ENCODE peak calls at places on chromosomes 6 and 20, in nine cellular contexts. E is NCI-H774; W is hippocampal formation; Y is lower lobe of right lung; Q is effector memory CD8-positive, alpha-beta T cell; O is GM03348; L is activated CD4-positive, alpha-beta T cell treated with anti-CD3 and anti-CD28 coated beads, Interleukin-2, amount 50 U/mL, for 1 hour; Z is stimulated activated CD4-positive, alpha-beta T cell treated with anti-CD3 and anti-CD28 coated beads, Interleukin-1b, Interleukin-23, amount 100 ng/mL, for 48 hours; G is upper lobe of left lung. F is an unnamed sample.

GRCh38 chr20:63081351-63081750 is 74.6 kb upstream of the BHLHE23 start:
- DNase-seq in E (no peak), W (no peak), Y (peak), Q (no peak), O (no peak), L (no peak), Z (no peak), G (no peak), F (no peak)

GRCh38 chr6:64683682-64684081 is 1023.3 kb downstream of the EYS start:
- DNase-seq in E (no peak), W (no peak), Y (no peak), Q (no peak), O (no peak), L (no peak), Z (no peak), G (no peak), F (no peak)

GRCh38 chr6:55794136-55794812 is 81.1 kb downstream of the BMP5 start:
- DNase-seq in E (no peak), W (no peak), Y (no peak), Q (no peak), O (peak), L (no peak), Z (no peak), G (no peak), F (no peak)

GRCh38 chr6:38169826-38170526 is 350.4 kb downstream of the ZFAND3 start:
- DNase-seq in E (peak), W (no peak), Y (peak), Q (no peak), O (no peak), L (no peak), Z (no peak), G (no peak), F (no peak)

GRCh38 chr6:37942606-37943376 is 123.3 kb downstream of the ZFAND3 start:
- DNase-seq in E (no peak), W (no peak), Y (no peak), Q (no peak), O (no peak), L (no peak), Z (no peak), G (no peak), F (no peak)

GRCh38 chr6:108771421-108771820 is 76.8 kb upstream of the ARMC2 start:
- DNase-seq in E (no peak), W (no peak), Y (no peak), Q (no peak), O (peak), L (no peak), Z (no peak), G (no peak), F (no peak)

GRCh38 chr6:124029535-124029934 is 225.9 kb downstream of the NKAIN2 start:
- DNase-seq in E (no peak), W (no peak), Y (no peak), Q (no peak), O (no peak), L (no peak), Z (no peak), G (no peak), F (no peak)

GRCh38 chr20:7144464-7144863 is 377.0 kb downstream of the BMP2 start:
- DNase-seq in E (no peak), W (no peak), Y (no peak), Q (no peak), O (no peak), L (no peak), Z (no peak), G (no peak), F (no peak)

GRCh38 chr6:35737413-35738211 is 780 bp downstream of the ARMC12 start:
- DNase-seq in E (peak), W (no peak), Y (no peak), Q (peak), O (peak), L (no peak), Z (no peak), G (peak), F (peak)

GRCh38 chr6:71395731-71396409 is 107.3 kb downstream of the OGFRL1 start:
- DNase-seq in E (no peak), W (no peak), Y (no peak), Q (no peak), O (no peak), L (no peak), Z (no peak), G (no peak), F (no peak)

GRCh38 chr6:13648850-13649249 is 33.7 kb downstream of the NOL7 start:
- DNase-seq in E (peak), W (no peak), Y (no peak), Q (no peak), O (no peak), L (no peak), Z (no peak), G (no peak), F (no peak)

GRCh38 chr6:136969433-136969832 is 47.3 kb downstream of the SLC35D3 start:
- DNase-seq in E (no peak), W (no peak), Y (no peak), Q (no peak), O (no peak), L (no peak), Z (no peak), G (no peak), F (no peak)

GRCh38 chr20:41509316-41509715 is 108.9 kb downstream of the CHD6 start:
- DNase-seq in E (no peak), W (no peak), Y (no peak), Q (no peak), O (no peak), L (no peak), Z (no peak), G (no peak), F (no peak)

F was measured in globus pallidus.